ENCODE peak calls at places on chromosomes 4 and X, in four cellular contexts. L is mammary epithelial cell, K is K562, O is fibroblast of lung. E is an unnamed sample.

GRCh38 chr4:182730791-182731190 is 186.4 kb downstream of the DCTD start:
- DNase-seq in O (no peak), K (no peak), L (no peak), E (no peak)

GRCh38 chr4:47372561-47372960 is 90.9 kb downstream of the COMMD8 start:
- DNase-seq in O (no peak), K (no peak), L (no peak), E (no peak)

GRCh38 chrX:40735318-40736169 is at the start of gene MED14:
- DNase-seq in L (peak), O (peak), K (peak), E (peak)

GRCh38 chr4:99033956-99034355 is 38.4 kb downstream of the METAP1 start:
- DNase-seq in L (no peak), O (no peak), K (no peak), E (no peak)

GRCh38 chrX:64428371-64428770 is 33.1 kb upstream of the MTMR8 start:
- DNase-seq in O (no peak), L (no peak), K (no peak), E (no peak)

GRCh38 chrX:134948333-134949241 is 42.2 kb upstream of the SMIM10 start:
- DNase-seq in O (peak), K (no peak), L (peak), E (no peak)

GRCh38 chrX:72255445-72255844 is 16.6 kb upstream of the ERCC6L start:
- DNase-seq in O (no peak), K (no peak), L (no peak), E (peak)

GRCh38 chr4:62940229-62940628 is 1469.0 kb downstream of the TECRL start:
- DNase-seq in K (no peak), O (no peak), L (no peak), E (no peak)

GRCh38 chrX:123773258-123773978 is 40.6 kb upstream of the THOC2 start:
- DNase-seq in O (no peak), L (peak), K (no peak), E (no peak)

GRCh38 chr4:166458756-166459155 is 585.7 kb downstream of the TLL1 start:
- DNase-seq in L (peak), K (no peak), O (no peak), E (no peak)

GRCh38 chrX:32614707-32615106 is 596.6 kb downstream of the DMD start:
- DNase-seq in O (no peak), K (no peak), L (no peak), E (no peak)

GRCh38 chr4:81732980-81733379 is 261.3 kb upstream of the RASGEF1B start:
- DNase-seq in K (no peak), O (no peak), L (no peak), E (no peak)

GRCh38 chrX:131762802-131763234 is 218.9 kb downstream of the OR13H1 start:
- DNase-seq in L (peak), O (no peak), K (peak), E (no peak)

GRCh38 chrX:33086886-33087285 is 124.5 kb downstream of the DMD start:
- DNase-seq in L (no peak), O (no peak), K (no peak), E (no peak)

GRCh38 chrX:152735860-152736511 is 2.4 kb downstream of the MAGEA12 start:
- DNase-seq in L (no peak), O (no peak), K (no peak), E (no peak)

GRCh38 chrX:152738560-152738959 is 5.0 kb downstream of the MAGEA12 start:
- DNase-seq in K (no peak), O (no peak), L (no peak), E (no peak)

GRCh38 chrX:152733261-152733975 is at the start of the genes CSAG1 and MAGEA12:
- DNase-seq in O (no peak), L (no peak), K (peak), E (no peak)

DNA sequence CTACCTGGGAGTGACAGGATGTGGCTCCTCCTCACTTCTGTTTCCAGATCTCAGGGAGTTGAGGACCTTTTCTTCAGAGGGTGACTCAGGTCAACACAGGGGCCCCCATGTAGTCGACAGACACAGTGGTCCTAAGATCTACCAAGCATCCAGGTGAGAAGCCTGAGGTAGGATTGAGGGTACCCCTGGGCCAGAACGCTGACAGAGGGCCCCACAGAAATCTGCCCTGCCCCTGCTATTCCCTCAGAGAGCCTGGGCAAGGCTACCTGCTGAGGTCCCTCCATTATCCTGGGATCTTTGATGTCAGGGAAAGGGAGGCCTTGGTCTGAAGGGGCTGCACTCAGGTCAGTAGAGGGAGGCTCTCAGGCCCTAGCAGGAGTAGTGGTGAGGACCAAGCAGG is 1.5 kb downstream of the MAGEA12 start:
- DNase-seq in K (peak), O (no peak), L (no peak), E (no peak)
- H3K4me3 ChIP-seq in K (peak), O (no peak), L (no peak), E (no peak)

DNA sequence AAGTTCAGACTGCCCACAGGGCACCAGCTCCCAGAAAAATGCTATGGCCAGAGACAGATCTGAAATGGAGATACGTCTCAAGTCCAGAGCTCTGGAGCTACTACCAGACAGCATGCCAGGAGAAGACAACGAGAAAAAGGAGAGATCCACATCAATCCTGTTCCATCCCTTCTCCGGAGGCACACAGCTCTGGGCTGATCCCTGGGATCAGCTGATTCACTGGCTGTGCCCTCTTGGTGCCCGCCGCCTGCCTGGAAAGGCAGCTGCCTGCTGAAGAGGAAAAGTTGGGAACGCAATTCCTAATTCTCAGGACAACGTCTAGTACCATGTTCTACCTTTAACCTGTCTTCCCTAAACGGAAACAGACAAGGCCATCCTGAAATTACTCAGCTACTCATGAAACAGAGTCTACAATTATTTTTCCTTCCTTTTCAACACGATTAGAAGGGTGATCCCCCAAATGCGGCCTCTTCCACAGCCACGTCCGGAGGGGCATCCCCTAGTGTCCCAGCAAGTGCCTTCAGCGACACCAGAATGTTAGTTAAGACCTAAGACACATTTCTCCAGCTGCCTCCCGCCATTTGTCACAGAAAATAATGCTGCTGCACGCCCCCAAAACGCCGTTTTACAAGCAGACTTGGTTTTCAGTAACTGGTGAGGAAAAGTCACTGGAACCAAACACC is 2.4 kb downstream of the ZFYVE28 start:
- DNase-seq in L (no peak), O (no peak), K (no peak), E (peak)
- H3K27ac ChIP-seq in L (no peak), O (no peak), K (peak), E (no peak)

DNA sequence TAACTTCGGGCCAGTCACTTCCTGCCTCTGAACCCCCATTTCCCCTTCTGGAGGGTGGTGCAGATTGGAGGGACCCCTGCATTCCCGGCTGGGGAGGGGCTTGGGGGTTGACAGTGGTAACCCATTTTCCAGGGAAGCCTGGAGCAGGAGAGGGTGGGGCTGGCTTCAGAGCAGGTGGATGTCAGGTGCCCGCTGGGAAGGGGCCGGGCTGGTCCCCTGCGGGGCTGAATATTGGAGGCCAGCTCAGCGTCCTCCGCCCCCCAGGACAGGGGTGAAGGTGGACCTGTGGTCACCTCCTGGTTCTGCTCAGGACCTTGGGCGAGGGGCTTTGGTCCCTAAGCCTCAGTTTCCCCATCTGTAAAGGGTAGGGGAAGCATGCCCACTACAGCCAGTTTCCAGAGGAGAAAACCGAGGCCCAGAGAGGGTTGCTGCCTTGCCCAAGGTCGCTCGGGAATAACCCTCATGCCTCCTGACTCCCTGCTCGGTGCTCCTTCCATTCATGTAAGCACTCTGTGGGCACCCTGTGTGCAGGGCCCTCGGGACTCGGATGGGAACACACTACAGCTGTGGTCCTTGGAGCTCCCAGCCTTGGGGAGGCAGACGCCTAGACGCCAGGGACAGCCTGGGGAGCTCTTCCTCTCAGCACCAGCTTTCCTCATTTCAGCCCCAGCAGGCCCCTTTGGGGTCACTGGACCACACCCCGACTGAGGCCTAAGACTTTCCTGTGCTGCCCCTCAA is 683 bp downstream of the MAN2B2 start:
- DNase-seq in L (no peak), K (peak), O (no peak), E (no peak)
- H3K9ac ChIP-seq in L (peak), K (peak), O (peak), E (peak)

GRCh38 chrX:16897445-16897844 is 27.3 kb upstream of the RBBP7 start:
- DNase-seq in L (no peak), K (no peak), O (no peak), E (peak)
- H3K4me3 ChIP-seq in L (no peak), K (no peak), O (no peak), E (no peak)

GRCh38 chr4:121958777-121959176 is 6.9 kb upstream of the TRPC3 start:
- DNase-seq in O (no peak), L (no peak), K (no peak), E (no peak)

GRCh38 chr4:121952290-121952689 is 430 bp upstream of the TRPC3 start:
- DNase-seq in K (no peak), O (no peak), L (no peak), E (no peak)

GRCh38 chr4:121953860-121954259 is 2.0 kb upstream of the TRPC3 start:
- DNase-seq in L (no peak), K (no peak), O (no peak), E (no peak)

GRCh38 chr4:121960801-121961200 is 8.9 kb upstream of the TRPC3 start:
- DNase-seq in K (no peak), L (no peak), O (no peak), E (no peak)

GRCh38 chr4:121957266-121957665 is 5.4 kb upstream of the TRPC3 start:
- DNase-seq in K (no peak), O (no peak), L (no peak), E (no peak)
- H3K27ac ChIP-seq in K (no peak), O (no peak), L (no peak), E (no peak)

DNA sequence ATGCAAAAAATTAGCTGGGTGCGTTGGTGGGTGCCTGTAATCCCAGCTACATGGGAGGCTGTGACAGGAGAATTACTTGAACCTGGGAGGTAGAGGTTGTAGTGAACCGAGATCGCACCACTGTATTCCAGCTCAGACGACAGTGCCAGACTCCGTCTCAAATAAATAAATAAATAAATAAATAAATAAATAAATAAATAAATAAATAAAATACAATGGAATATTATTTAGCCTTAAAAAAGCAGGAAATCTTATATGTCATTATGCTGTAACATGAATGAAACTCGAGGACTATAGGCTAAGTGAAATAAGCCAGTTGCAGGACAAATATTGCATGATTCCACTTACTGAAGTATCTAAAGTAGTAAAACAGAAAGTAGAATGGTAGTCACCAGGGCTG is 42.5 kb downstream of the RBM41 start:
- DNase-seq in L (no peak), O (no peak), K (no peak), E (no peak)
- H3K9ac ChIP-seq in L (no peak), O (no peak), K (no peak), E (no peak)

GRCh38 chr4:7892212-7893019 is 47.2 kb downstream of the AFAP1 start:
- DNase-seq in O (peak), K (no peak), L (no peak), E (peak)

GRCh38 chr4:7894098-7894676 is 45.5 kb downstream of the AFAP1 start:
- DNase-seq in O (no peak), L (peak), K (no peak), E (no peak)

GRCh38 chr4:7887415-7887814 is 52.2 kb downstream of the AFAP1 start:
- DNase-seq in L (no peak), O (no peak), K (no peak), E (no peak)

GRCh38 chr4:7893539-7893938 is 46.1 kb downstream of the AFAP1 start:
- DNase-seq in O (no peak), K (no peak), L (peak), E (peak)

DNA sequence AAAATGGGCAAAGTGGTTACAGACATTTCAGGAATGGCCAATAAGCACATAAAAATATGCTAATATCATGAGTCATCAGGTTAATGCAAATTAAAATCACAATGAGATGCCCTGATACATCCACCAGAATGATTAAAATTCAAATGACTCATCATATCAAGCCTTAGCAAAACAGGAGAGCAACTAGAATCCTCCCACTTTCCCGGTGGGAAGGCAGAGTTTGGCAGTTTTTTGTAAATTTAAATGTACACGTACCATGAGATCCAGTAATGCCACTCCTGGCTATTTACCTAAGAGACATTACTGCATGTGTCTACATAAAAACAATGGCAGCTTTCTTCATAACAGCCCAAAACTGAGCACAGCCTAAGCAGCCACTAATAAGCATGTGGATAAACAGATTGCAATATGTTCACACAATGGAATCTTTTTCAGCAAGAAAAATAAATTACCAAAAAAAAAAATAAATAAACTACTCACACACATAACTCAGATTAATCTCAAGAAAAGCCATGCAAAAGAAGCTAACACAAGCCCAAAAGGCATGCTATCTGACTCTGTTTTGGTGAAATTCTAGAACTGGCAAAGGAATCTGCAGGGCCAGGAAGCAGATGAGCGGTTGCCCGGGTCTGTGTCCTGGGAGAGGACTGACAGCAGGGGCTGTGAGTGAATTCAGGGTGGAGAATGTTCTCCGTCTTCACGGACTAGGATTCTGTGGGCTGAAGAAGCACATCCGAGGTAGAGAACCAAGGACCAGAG is 48.8 kb downstream of the AFAP1 start:
- DNase-seq in O (peak), K (no peak), L (peak), E (no peak)
- H3K4me3 ChIP-seq in O (no peak), K (no peak), L (no peak), E (no peak)

E was measured in endodermal cell.